ENCODE peak calls at places on chromosomes 5 and 9, in four cellular contexts. H is gastrocnemius medialis, Z is GM12878, A is heart left ventricle. D is an unnamed sample.

GRCh38 chr9:127546125-127546832 is 65.8 kb upstream of the STXBP1 start:
- ATAC-seq in Z (no peak), H (no peak), A (no peak), D (no peak)

GRCh38 chr5:172303090-172303995 is 19.8 kb upstream of the UBTD2 start:
- ATAC-seq in Z (no peak), A (no peak), H (peak; percentile 49), D (peak; percentile 78)

GRCh38 chr5:90981177-90981576 is 401.9 kb downstream of the ARRDC3 start:
- ATAC-seq in A (no peak), H (no peak), Z (no peak), D (no peak)

GRCh38 chr5:140632366-140633080 is 452 bp downstream of the CD14 start:
- ATAC-seq in Z (peak; percentile 71), H (peak; percentile 75), A (peak; percentile 78), D (peak; percentile 56)

GRCh38 chr5:13510616-13511015 is 433.9 kb downstream of the DNAH5 start:
- ATAC-seq in H (no peak), Z (no peak), A (no peak), D (no peak)

GRCh38 chr5:137856201-137856600 is 11.5 kb upstream of the MYOT start:
- ATAC-seq in A (no peak), Z (peak; percentile 61), H (no peak), D (no peak)

GRCh38 chr5:147487031-147487750 is 22.7 kb downstream of the DPYSL3 start:
- ATAC-seq in H (no peak), A (no peak), Z (no peak), D (no peak)

GRCh38 chr5:168314735-168315411 is 23.4 kb downstream of the WWC1 start:
- ATAC-seq in Z (no peak), H (no peak), A (no peak), D (peak; percentile 19)

GRCh38 chr9:86112057-86112456 is 12.7 kb upstream of the GOLM1 start:
- ATAC-seq in A (no peak), Z (no peak), H (no peak), D (no peak)

GRCh38 chr5:68725905-68726683 is 367.7 kb upstream of the SLC30A5 start:
- ATAC-seq in Z (no peak), A (peak; percentile 89), H (peak; percentile 69), D (no peak)

GRCh38 chr5:14109041-14109747 is 33.9 kb upstream of the TRIO start:
- ATAC-seq in A (peak; percentile 55), H (peak; percentile 43), Z (peak; percentile 91), D (peak; percentile 73)

GRCh38 chr9:36389590-36389989 is 10.5 kb downstream of the RNF38 start:
- ATAC-seq in A (no peak), H (no peak), Z (no peak), D (no peak)

GRCh38 chr5:86447362-86447761 is 170.4 kb upstream of the COX7C start:
- ATAC-seq in H (no peak), A (no peak), Z (no peak), D (no peak)

GRCh38 chr5:128101676-128102075 is 18.1 kb downstream of the SLC12A2 start:
- ATAC-seq in H (no peak), A (no peak), Z (peak; percentile 20), D (no peak)

GRCh38 chr5:4043135-4043534 is 447.5 kb downstream of the IRX1 start:
- ATAC-seq in Z (no peak), H (no peak), A (no peak), D (no peak)

GRCh38 chr5:145218019-145218418 is 617.1 kb downstream of the PRELID2 start:
- ATAC-seq in A (no peak), Z (no peak), H (no peak), D (no peak)

GRCh38 chr5:56725709-56726108 is 89.6 kb upstream of the MAP3K1 start:
- ATAC-seq in A (no peak), H (no peak), Z (peak; percentile 71), D (no peak)

GRCh38 chr5:136212252-136212721 is 19.3 kb upstream of the SMIM32 start:
- ATAC-seq in A (peak; percentile 77), H (peak; percentile 56), Z (peak; percentile 85), D (no peak)

GRCh38 chr9:96009223-96009602 is 133.7 kb downstream of the ERCC6L2 start:
- ATAC-seq in A (no peak), H (no peak), Z (no peak), D (no peak)

GRCh38 chr9:22265038-22265437 is 181.6 kb upstream of the DMRTA1 start:
- ATAC-seq in A (no peak), H (no peak), Z (no peak), D (no peak)

GRCh38 chr5:4699592-4699991 is 440.5 kb upstream of the ADAMTS16 start:
- ATAC-seq in H (no peak), A (no peak), Z (no peak), D (no peak)

GRCh38 chr5:169909945-169910344 is 70.3 kb downstream of the INSYN2B start:
- ATAC-seq in Z (no peak), A (no peak), H (no peak), D (no peak)

GRCh38 chr9:93062364-93062763 is 3.9 kb downstream of the SUSD3 start:
- ATAC-seq in Z (no peak), H (no peak), A (no peak), D (no peak)

GRCh38 chr5:139392324-139392677 is 2.6 kb upstream of the MZB1 start:
- ATAC-seq in A (no peak), H (no peak), Z (peak; percentile 27), D (no peak)

GRCh38 chr9:114046876-114047275 is 31.2 kb downstream of the AMBP start:
- ATAC-seq in Z (no peak), A (no peak), H (no peak), D (no peak)

GRCh38 chr9:130858734-130859705 is 24.0 kb downstream of the ABL1 start:
- ATAC-seq in Z (no peak), H (no peak), A (no peak), D (peak; percentile 18)

GRCh38 chr5:34583167-34583566 is 73.0 kb upstream of the RAI14 start:
- ATAC-seq in Z (no peak), H (no peak), A (no peak), D (no peak)

GRCh38 chr5:34587355-34588241 is 68.5 kb upstream of the RAI14 start:
- ATAC-seq in A (no peak), Z (peak; percentile 55), H (no peak), D (no peak)

GRCh38 chr5:34586117-34586885 is 69.8 kb upstream of the RAI14 start:
- ATAC-seq in A (no peak), H (no peak), Z (no peak), D (no peak)

GRCh38 chr5:34584165-34584564 is 72.0 kb upstream of the RAI14 start:
- ATAC-seq in Z (no peak), H (no peak), A (no peak), D (no peak)

GRCh38 chr5:34585601-34586104 is 70.5 kb upstream of the RAI14 start:
- ATAC-seq in H (no peak), Z (no peak), A (no peak), D (no peak)
- TF ChIP-seq POLR2A in H (no peak), Z (no peak), A (no peak), D (no peak)

DNA sequence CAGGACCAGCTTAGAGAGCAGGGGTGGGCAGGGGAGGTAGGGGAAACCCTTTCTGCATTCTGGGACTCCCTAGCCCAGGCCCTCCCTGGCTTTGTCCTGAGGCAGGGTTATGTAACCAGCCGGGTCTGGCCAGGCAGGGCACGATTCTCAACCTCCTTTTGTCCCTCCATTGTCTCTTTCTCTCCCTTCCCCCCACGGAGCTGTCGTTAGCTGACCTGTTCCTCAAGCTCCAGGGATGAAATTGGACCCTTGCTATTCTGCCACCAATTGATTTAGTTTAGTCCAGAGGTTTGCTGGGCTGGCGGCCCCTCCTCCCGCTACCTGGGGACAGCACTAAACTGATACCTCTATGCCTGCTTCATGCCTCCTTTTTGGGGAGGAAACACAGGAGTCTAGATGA is 9.4 kb upstream of the NDST1 start:
- ATAC-seq in A (no peak), Z (no peak), H (peak; percentile 26), D (no peak)
- H3K4me1 ChIP-seq in A (peaks cover 79% of the 10 kb centered on the region), Z (no peaks in the 10 kb centered on the region), H (peaks cover 74% of the 10 kb centered on the region), D (peaks cover 5% of the 10 kb centered on the region)

GRCh38 chr5:131209175-131209505 is 38.4 kb downstream of the LYRM7 start:
- ATAC-seq in A (no peak), H (no peak), Z (no peak), D (no peak)

GRCh38 chr5:131211669-131212068 is 40.9 kb downstream of the LYRM7 start:
- ATAC-seq in A (no peak), H (no peak), Z (peak; percentile 12), D (no peak)

GRCh38 chr5:131206772-131207171 is 36.0 kb downstream of the LYRM7 start:
- ATAC-seq in H (no peak), A (no peak), Z (no peak), D (no peak)

GRCh38 chr5:131212471-131213021 is 41.8 kb downstream of the LYRM7 start:
- ATAC-seq in Z (peak; percentile 68), H (no peak), A (no peak), D (no peak)

GRCh38 chr5:131209506-131210191 is 38.9 kb downstream of the LYRM7 start:
- ATAC-seq in Z (peak; percentile 77), A (no peak), H (no peak), D (no peak)
- H3K4me3 ChIP-seq in Z (peak overlapping the region; percentile 84), A (no peak overlapping the region), H (no peak overlapping the region), D (no peak overlapping the region)

GRCh38 chr5:55712023-55712859 is at the start of gene SLC38A9:
- ATAC-seq in Z (peak; percentile 99), A (peak; percentile 100), H (peak; percentile 98), D (peak; percentile 100)
- TF ChIP-seq POLR2A in Z (peak; percentile 80), A (peak; percentile 67), H (no peak), D (peak; percentile 13)

D was measured in gastroesophageal sphincter.